ENCODE peak calls at places on chromosomes 13 and 19, in seven cellular contexts. V is head of caudate nucleus; H is activated CD8-positive, alpha-beta memory T cell treated with anti-CD3 and anti-CD28 coated beads for 4 hours; X is adrenal gland; J is T-cell; G is aorta; Q is C1 segment of cervical spinal cord. N is an unnamed sample.

GRCh38 chr19:21698215-21698614 is 69.2 kb downstream of the ZNF100 start:
- DNase-seq in V (no peak), H (no peak), X (no peak), J (no peak), G (no peak), Q (no peak), N (peak; percentile 29)

GRCh38 chr13:32622827-32623226 is 36.6 kb downstream of the PDS5B start:
- DNase-seq in V (no peak), H (no peak), X (no peak), J (no peak), G (no peak), Q (no peak), N (no peak)

GRCh38 chr13:61918841-61919240 is 503.2 kb upstream of the PCDH20 start:
- DNase-seq in V (no peak), H (no peak), X (no peak), J (no peak), G (no peak), Q (no peak), N (no peak)

GRCh38 chr19:29366757-29367156 is 153.8 kb upstream of the UQCRFS1 start:
- DNase-seq in V (no peak), H (no peak), X (no peak), J (no peak), G (no peak), Q (no peak), N (no peak)

GRCh38 chr19:55657004-55657747 is 2.3 kb downstream of the U2AF2 start:
- DNase-seq in V (no peak), H (no peak), X (peak; percentile 66), J (no peak), G (no peak), Q (no peak), N (no peak)

GRCh38 chr19:52896431-52897148 is 845 bp downstream of the ZNF320 start:
- DNase-seq in V (no peak), H (no peak), X (peak; percentile 36), J (no peak), G (no peak), Q (no peak), N (no peak)

GRCh38 chr13:77827350-77827749 is 91.3 kb downstream of the EDNRB start:
- DNase-seq in V (no peak), H (no peak), X (peak; percentile 30), J (no peak), G (no peak), Q (no peak), N (no peak)

GRCh38 chr13:53004605-53005004 is 24.0 kb upstream of the OLFM4 start:
- DNase-seq in V (no peak), H (no peak), X (no peak), J (no peak), G (no peak), Q (no peak), N (no peak)

GRCh38 chr13:29059837-29060236 is 239.7 kb downstream of the MTUS2 start:
- DNase-seq in V (no peak), H (no peak), X (no peak), J (no peak), G (no peak), Q (no peak), N (no peak)

GRCh38 chr19:33462112-33462726 is 59.4 kb downstream of the PEPD start:
- DNase-seq in V (no peak), H (no peak), X (no peak), J (no peak), G (peak; percentile 66), Q (no peak), N (no peak)

GRCh38 chr13:46405457-46405856 is 18.4 kb upstream of the RUBCNL start:
- DNase-seq in V (no peak), H (no peak), X (no peak), J (no peak), G (no peak), Q (no peak), N (no peak)

GRCh38 chr13:56351041-56351440 is 789.7 kb upstream of the PRR20A start:
- DNase-seq in V (no peak), H (no peak), X (no peak), J (no peak), G (no peak), Q (no peak), N (no peak)